ENCODE peak calls at places on chromosomes 4 and X, in nine cellular contexts. One of them, this sample, is unnamed. For H3K36me3, the result is how much of the 10 kb centered on the place peaks cover.

GRCh38 chr4:174156239-174156826 is 127.1 kb downstream of the FBXO8 start:
- DNase-seq in suprapubic skin: no peak
- DNase-seq in CD8-positive, alpha-beta T cell: no peak
- DNase-seq in left ventricle myocardium inferior: no peak
- DNase-seq in tibial artery: no peak
- DNase-seq in Peyer's patch: no peak
- DNase-seq in mucosa of descending colon: no peak
- DNase-seq in naive thymus-derived CD4-positive, alpha-beta T cell: peak
- DNase-seq in GM23248: peak
- DNase-seq in this sample: no peak

GRCh38 chr4:147839200-147839599 is 107.3 kb downstream of the ARHGAP10 start:
- DNase-seq in CD8-positive, alpha-beta T cell: no peak
- DNase-seq in mucosa of descending colon: no peak
- DNase-seq in GM23248: no peak
- DNase-seq in naive thymus-derived CD4-positive, alpha-beta T cell: no peak
- DNase-seq in tibial artery: no peak
- DNase-seq in Peyer's patch: no peak
- DNase-seq in left ventricle myocardium inferior: no peak
- DNase-seq in suprapubic skin: no peak
- DNase-seq in this sample: no peak

GRCh38 chrX:2385224-2385623 is 115.6 kb downstream of the DHRSX start:
- DNase-seq in GM23248: peak
- DNase-seq in CD8-positive, alpha-beta T cell: no peak
- DNase-seq in tibial artery: no peak
- DNase-seq in left ventricle myocardium inferior: no peak
- DNase-seq in suprapubic skin: no peak
- DNase-seq in Peyer's patch: no peak
- DNase-seq in mucosa of descending colon: no peak
- DNase-seq in naive thymus-derived CD4-positive, alpha-beta T cell: no peak
- DNase-seq in this sample: no peak

GRCh38 chr4:131613824-131614216 is 1535.3 kb upstream of the PCDH10 start:
- DNase-seq in CD8-positive, alpha-beta T cell: no peak
- DNase-seq in GM23248: no peak
- DNase-seq in mucosa of descending colon: no peak
- DNase-seq in left ventricle myocardium inferior: no peak
- DNase-seq in tibial artery: no peak
- DNase-seq in naive thymus-derived CD4-positive, alpha-beta T cell: no peak
- DNase-seq in suprapubic skin: no peak
- DNase-seq in Peyer's patch: no peak
- DNase-seq in this sample: no peak

GRCh38 chrX:15349046-15349445 is 13.7 kb upstream of the PIGA start:
- DNase-seq in Peyer's patch: no peak
- DNase-seq in left ventricle myocardium inferior: no peak
- DNase-seq in naive thymus-derived CD4-positive, alpha-beta T cell: peak
- DNase-seq in mucosa of descending colon: no peak
- DNase-seq in CD8-positive, alpha-beta T cell: peak
- DNase-seq in tibial artery: no peak
- DNase-seq in suprapubic skin: no peak
- DNase-seq in GM23248: peak
- DNase-seq in this sample: no peak

GRCh38 chrX:70030242-70030823 is 19.4 kb downstream of the AWAT2 start:
- DNase-seq in tibial artery: no peak
- DNase-seq in left ventricle myocardium inferior: no peak
- DNase-seq in GM23248: peak
- DNase-seq in Peyer's patch: no peak
- DNase-seq in mucosa of descending colon: no peak
- DNase-seq in CD8-positive, alpha-beta T cell: peak
- DNase-seq in suprapubic skin: no peak
- DNase-seq in naive thymus-derived CD4-positive, alpha-beta T cell: peak
- DNase-seq in this sample: no peak

GRCh38 chrX:21479695-21480280 is 105.6 kb downstream of the CNKSR2 start:
- DNase-seq in suprapubic skin: no peak
- DNase-seq in naive thymus-derived CD4-positive, alpha-beta T cell: peak
- DNase-seq in CD8-positive, alpha-beta T cell: no peak
- DNase-seq in left ventricle myocardium inferior: no peak
- DNase-seq in mucosa of descending colon: no peak
- DNase-seq in Peyer's patch: no peak
- DNase-seq in tibial artery: no peak
- DNase-seq in GM23248: peak
- DNase-seq in this sample: no peak

GRCh38 chr4:176001171-176002006 is 64.3 kb upstream of the WDR17 start:
- DNase-seq in mucosa of descending colon: peak
- DNase-seq in tibial artery: no peak
- DNase-seq in naive thymus-derived CD4-positive, alpha-beta T cell: no peak
- DNase-seq in CD8-positive, alpha-beta T cell: no peak
- DNase-seq in suprapubic skin: no peak
- DNase-seq in GM23248: peak
- DNase-seq in Peyer's patch: no peak
- DNase-seq in left ventricle myocardium inferior: no peak
- DNase-seq in this sample: peak

GRCh38 chrX:108584617-108585211 is 145.1 kb downstream of the COL4A5 start:
- DNase-seq in left ventricle myocardium inferior: no peak
- DNase-seq in tibial artery: no peak
- DNase-seq in suprapubic skin: no peak
- DNase-seq in CD8-positive, alpha-beta T cell: no peak
- DNase-seq in GM23248: peak
- DNase-seq in Peyer's patch: no peak
- DNase-seq in naive thymus-derived CD4-positive, alpha-beta T cell: no peak
- DNase-seq in mucosa of descending colon: no peak
- DNase-seq in this sample: no peak

GRCh38 chr4:82139287-82139686 is 234.5 kb downstream of the HNRNPD start:
- DNase-seq in naive thymus-derived CD4-positive, alpha-beta T cell: no peak
- DNase-seq in left ventricle myocardium inferior: no peak
- DNase-seq in GM23248: no peak
- DNase-seq in suprapubic skin: no peak
- DNase-seq in mucosa of descending colon: no peak
- DNase-seq in CD8-positive, alpha-beta T cell: no peak
- DNase-seq in Peyer's patch: no peak
- DNase-seq in tibial artery: no peak
- DNase-seq in this sample: no peak

GRCh38 chr4:27218013-27218412 is 357.4 kb downstream of the STIM2 start:
- DNase-seq in left ventricle myocardium inferior: no peak
- DNase-seq in GM23248: peak
- DNase-seq in naive thymus-derived CD4-positive, alpha-beta T cell: no peak
- DNase-seq in mucosa of descending colon: no peak
- DNase-seq in CD8-positive, alpha-beta T cell: no peak
- DNase-seq in Peyer's patch: no peak
- DNase-seq in tibial artery: no peak
- DNase-seq in suprapubic skin: no peak
- DNase-seq in this sample: no peak

DNA sequence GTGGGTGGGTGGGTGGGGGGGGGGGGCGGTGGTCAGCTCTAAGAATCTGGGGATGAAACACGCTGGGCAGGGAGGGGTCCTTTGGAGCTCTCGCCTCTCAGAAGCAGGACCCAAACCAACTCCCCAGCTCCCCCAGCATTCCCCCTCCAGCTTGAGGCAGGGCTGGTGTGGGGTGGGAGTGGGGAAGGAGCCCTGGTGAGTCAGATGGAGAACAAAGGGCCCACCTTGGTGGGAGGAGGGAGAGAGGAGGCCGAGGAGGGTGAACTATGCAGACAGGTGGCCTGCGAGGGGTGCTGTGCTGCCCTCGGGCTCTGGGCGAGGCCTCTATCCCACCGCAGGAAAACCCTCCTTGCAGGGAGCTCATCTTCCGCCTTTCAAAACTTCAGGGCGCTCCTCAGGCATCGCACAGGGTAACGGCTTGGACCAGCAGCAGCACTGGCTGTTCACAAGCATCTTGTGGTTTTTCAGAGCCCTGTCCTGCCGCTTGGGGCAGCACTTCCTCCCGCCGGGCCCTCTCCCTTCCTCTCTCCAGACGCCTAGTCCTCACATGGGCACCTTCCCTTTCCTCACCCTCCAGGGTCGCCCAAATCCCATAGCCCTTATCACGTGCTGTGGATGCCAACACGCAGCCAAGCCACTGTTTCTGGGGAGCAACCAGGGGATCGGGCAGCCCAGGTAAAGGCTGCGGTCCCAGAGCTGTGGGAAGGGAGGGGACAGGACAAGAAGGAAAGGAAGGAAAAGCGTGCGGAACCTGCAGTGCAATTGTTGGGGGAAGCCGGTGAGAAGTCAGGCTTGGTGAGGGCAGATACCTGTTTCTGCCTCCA is 34.0 kb upstream of the GRPEL1 start:
- DNase-seq in left ventricle myocardium inferior: peak
- DNase-seq in suprapubic skin: peak
- DNase-seq in GM23248: peak
- DNase-seq in tibial artery: peak
- DNase-seq in mucosa of descending colon: peak
- DNase-seq in naive thymus-derived CD4-positive, alpha-beta T cell: peak
- DNase-seq in Peyer's patch: peak
- DNase-seq in CD8-positive, alpha-beta T cell: peak
- DNase-seq in this sample: peak
- H3K4me3 ChIP-seq in left ventricle myocardium inferior: peak
- H3K4me3 ChIP-seq in suprapubic skin: peak
- H3K4me3 ChIP-seq in GM23248: peak
- H3K4me3 ChIP-seq in tibial artery: peak
- H3K4me3 ChIP-seq in mucosa of descending colon: no peak
- H3K4me3 ChIP-seq in naive thymus-derived CD4-positive, alpha-beta T cell: peak
- H3K4me3 ChIP-seq in Peyer's patch: peak
- H3K4me3 ChIP-seq in CD8-positive, alpha-beta T cell: peak
- H3K4me3 ChIP-seq in this sample: peak

GRCh38 chrX:85140963-85141362 is 102.6 kb downstream of the SATL1 start:
- DNase-seq in Peyer's patch: no peak
- DNase-seq in tibial artery: no peak
- DNase-seq in naive thymus-derived CD4-positive, alpha-beta T cell: no peak
- DNase-seq in GM23248: no peak
- DNase-seq in suprapubic skin: no peak
- DNase-seq in left ventricle myocardium inferior: no peak
- DNase-seq in CD8-positive, alpha-beta T cell: no peak
- DNase-seq in mucosa of descending colon: no peak
- DNase-seq in this sample: no peak
- H3K36me3 ChIP-seq in Peyer's patch: under half
- H3K36me3 ChIP-seq in tibial artery: under half
- H3K36me3 ChIP-seq in naive thymus-derived CD4-positive, alpha-beta T cell: under half
- H3K36me3 ChIP-seq in GM23248: under half
- H3K36me3 ChIP-seq in suprapubic skin: under half
- H3K36me3 ChIP-seq in left ventricle myocardium inferior: under half
- H3K36me3 ChIP-seq in CD8-positive, alpha-beta T cell: under half
- H3K36me3 ChIP-seq in mucosa of descending colon: under half
- H3K36me3 ChIP-seq in this sample: under half

DNA sequence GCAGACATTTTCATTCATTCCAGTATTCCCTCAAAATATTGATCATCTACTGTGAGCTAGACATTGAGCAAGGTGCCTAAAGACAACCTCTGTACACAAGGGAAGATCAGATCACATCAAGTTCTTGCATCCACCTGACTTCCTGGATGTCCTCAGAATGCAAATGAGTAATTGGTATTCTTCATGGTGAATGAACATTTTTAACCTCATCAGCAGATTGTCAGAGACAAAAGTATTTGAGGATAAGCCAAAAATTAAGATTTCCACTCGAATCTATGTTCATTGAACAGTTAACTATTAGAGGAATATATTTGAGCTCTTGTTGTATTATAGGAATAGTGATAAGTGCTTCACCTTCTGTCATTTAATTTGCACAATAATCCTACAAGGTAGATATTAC is 1.3 kb downstream of the SMARCAD1 start:
- DNase-seq in CD8-positive, alpha-beta T cell: no peak
- DNase-seq in GM23248: peak
- DNase-seq in naive thymus-derived CD4-positive, alpha-beta T cell: no peak
- DNase-seq in mucosa of descending colon: no peak
- DNase-seq in Peyer's patch: no peak
- DNase-seq in left ventricle myocardium inferior: no peak
- DNase-seq in tibial artery: no peak
- DNase-seq in suprapubic skin: no peak
- DNase-seq in this sample: no peak
- H3K4me3 ChIP-seq in CD8-positive, alpha-beta T cell: peak
- H3K4me3 ChIP-seq in GM23248: peak
- H3K4me3 ChIP-seq in naive thymus-derived CD4-positive, alpha-beta T cell: peak
- H3K4me3 ChIP-seq in mucosa of descending colon: no peak
- H3K4me3 ChIP-seq in Peyer's patch: no peak
- H3K4me3 ChIP-seq in left ventricle myocardium inferior: peak
- H3K4me3 ChIP-seq in tibial artery: peak
- H3K4me3 ChIP-seq in suprapubic skin: peak
- H3K4me3 ChIP-seq in this sample: no peak

GRCh38 chr4:118814054-118814453 is 21.9 kb downstream of the SEC24D start:
- DNase-seq in mucosa of descending colon: no peak
- DNase-seq in left ventricle myocardium inferior: no peak
- DNase-seq in CD8-positive, alpha-beta T cell: no peak
- DNase-seq in Peyer's patch: no peak
- DNase-seq in tibial artery: no peak
- DNase-seq in suprapubic skin: no peak
- DNase-seq in naive thymus-derived CD4-positive, alpha-beta T cell: no peak
- DNase-seq in GM23248: no peak
- DNase-seq in this sample: no peak
- H3K36me3 ChIP-seq in mucosa of descending colon: under half
- H3K36me3 ChIP-seq in left ventricle myocardium inferior: half or more
- H3K36me3 ChIP-seq in CD8-positive, alpha-beta T cell: under half
- H3K36me3 ChIP-seq in Peyer's patch: under half
- H3K36me3 ChIP-seq in tibial artery: under half
- H3K36me3 ChIP-seq in suprapubic skin: half or more
- H3K36me3 ChIP-seq in naive thymus-derived CD4-positive, alpha-beta T cell: under half
- H3K36me3 ChIP-seq in GM23248: half or more
- H3K36me3 ChIP-seq in this sample: under half

DNA sequence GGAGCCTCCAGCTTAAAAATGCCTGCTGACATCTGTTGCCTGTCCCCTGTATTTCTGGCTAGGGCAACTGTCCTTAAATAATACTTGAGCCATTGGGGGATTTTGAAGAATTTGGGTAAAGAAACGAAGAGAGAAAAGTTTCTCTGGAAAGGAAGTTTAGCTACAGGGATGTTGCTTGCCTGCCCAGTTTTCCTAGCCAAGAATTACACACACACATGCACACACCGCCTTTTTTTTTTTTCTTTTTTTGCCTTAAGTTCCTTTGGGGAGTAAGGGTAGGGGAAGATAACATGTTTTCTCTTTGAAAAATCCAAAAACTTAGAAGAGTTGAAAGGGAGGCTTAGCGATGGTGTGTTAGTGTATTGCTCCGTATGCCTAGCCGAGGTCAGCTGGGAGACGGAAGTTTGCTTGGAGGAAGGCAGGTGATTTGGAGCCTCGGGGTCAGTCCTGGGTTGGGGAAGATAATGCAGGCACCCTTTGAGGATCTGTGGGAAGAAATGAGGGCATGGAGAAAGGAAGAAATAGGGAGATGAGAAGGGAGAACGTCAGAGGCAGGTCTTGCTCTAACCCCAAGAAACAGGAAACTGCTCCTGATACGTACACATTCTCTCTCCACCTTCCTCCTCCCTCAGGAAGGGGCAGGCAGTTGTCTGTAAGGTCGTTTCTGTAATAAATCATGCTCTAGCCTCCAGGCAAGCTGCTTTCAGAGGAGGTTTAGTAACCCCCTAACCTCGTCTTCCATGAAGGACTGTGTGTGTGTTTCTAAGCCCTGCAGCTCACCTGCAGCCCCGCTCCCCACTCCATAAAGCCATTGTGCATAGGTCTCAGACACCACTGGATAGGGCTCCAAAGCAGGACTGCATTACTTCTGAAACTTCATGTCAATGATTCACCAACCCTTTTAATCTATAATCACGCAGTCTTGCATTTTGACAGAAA is 10.5 kb downstream of the KLF3 start:
- DNase-seq in tibial artery: no peak
- DNase-seq in mucosa of descending colon: no peak
- DNase-seq in Peyer's patch: no peak
- DNase-seq in naive thymus-derived CD4-positive, alpha-beta T cell: no peak
- DNase-seq in left ventricle myocardium inferior: no peak
- DNase-seq in suprapubic skin: no peak
- DNase-seq in GM23248: peak
- DNase-seq in CD8-positive, alpha-beta T cell: no peak
- DNase-seq in this sample: no peak
- H3K4me3 ChIP-seq in tibial artery: no peak
- H3K4me3 ChIP-seq in mucosa of descending colon: no peak
- H3K4me3 ChIP-seq in Peyer's patch: no peak
- H3K4me3 ChIP-seq in naive thymus-derived CD4-positive, alpha-beta T cell: peak
- H3K4me3 ChIP-seq in left ventricle myocardium inferior: peak
- H3K4me3 ChIP-seq in suprapubic skin: peak
- H3K4me3 ChIP-seq in GM23248: peak
- H3K4me3 ChIP-seq in CD8-positive, alpha-beta T cell: peak
- H3K4me3 ChIP-seq in this sample: peak

GRCh38 chrX:153960786-153961185 is 10.8 kb downstream of the HCFC1 start:
- DNase-seq in mucosa of descending colon: no peak
- DNase-seq in suprapubic skin: no peak
- DNase-seq in left ventricle myocardium inferior: no peak
- DNase-seq in Peyer's patch: no peak
- DNase-seq in tibial artery: no peak
- DNase-seq in naive thymus-derived CD4-positive, alpha-beta T cell: no peak
- DNase-seq in GM23248: no peak
- DNase-seq in CD8-positive, alpha-beta T cell: no peak
- DNase-seq in this sample: no peak
- H3K36me3 ChIP-seq in mucosa of descending colon: under half
- H3K36me3 ChIP-seq in suprapubic skin: half or more
- H3K36me3 ChIP-seq in left ventricle myocardium inferior: half or more
- H3K36me3 ChIP-seq in Peyer's patch: under half
- H3K36me3 ChIP-seq in tibial artery: under half
- H3K36me3 ChIP-seq in naive thymus-derived CD4-positive, alpha-beta T cell: under half
- H3K36me3 ChIP-seq in GM23248: under half
- H3K36me3 ChIP-seq in CD8-positive, alpha-beta T cell: under half
- H3K36me3 ChIP-seq in this sample: under half

This sample was measured in pancreas.